ENCODE peak calls at places on chromosomes 4 and X, in eight cellular contexts. C is skeletal muscle cell; O is uterus; Q is neuronal stem cell; G is T follicular helper cell; N is SK-N-MC; K is stimulated activated CD8-positive, alpha-beta memory T cell treated with anti-CD3 and anti-CD28 coated beads, Interleukin-15, amount 100 ng/mL, for 4 hours; Z is psoas muscle. D is an unnamed sample.
A peak's percentile ranks its signal among the peaks of the same experiment; 100 is the strongest.

GRCh38 chr4:1496116-1496642 is 89.9 kb upstream of the NKX1-1 start:
- DNase-seq in C (no peak), O (no peak), Q (no peak), G (no peak), N (no peak), K (no peak), Z (peak; percentile 12), D (no peak)

GRCh38 chr4:2818351-2818939 is 25.2 kb upstream of the ADD1 start:
- DNase-seq in C (no peak), O (no peak), Q (no peak), G (no peak), N (no peak), K (no peak), Z (peak; percentile 53), D (no peak)

GRCh38 chrX:44935172-44935571 is 62.2 kb downstream of the KDM6A start:
- DNase-seq in C (no peak), O (no peak), Q (no peak), G (no peak), N (no peak), K (no peak), Z (no peak), D (no peak)

GRCh38 chr4:64581422-64581821 is 172.2 kb upstream of the TECRL start:
- DNase-seq in C (peak; percentile 27), O (no peak), Q (no peak), G (no peak), N (no peak), K (no peak), Z (no peak), D (no peak)

GRCh38 chrX:112840382-112841113 is at the start of gene AMOT:
- DNase-seq in C (no peak), O (peak; percentile 81), Q (peak; percentile 72), G (peak; percentile 42), N (no peak), K (peak; percentile 32), Z (peak; percentile 84), D (no peak)

GRCh38 chr4:121669163-121669550 is 27.6 kb downstream of the ANXA5 start:
- DNase-seq in C (peak; percentile 65), O (no peak), Q (no peak), G (no peak), N (no peak), K (no peak), Z (no peak), D (no peak)

GRCh38 chrX:100895365-100896075 is 21.4 kb upstream of the NOX1 start:
- DNase-seq in C (no peak), O (no peak), Q (peak; percentile 4), G (no peak), N (no peak), K (no peak), Z (no peak), D (peak; percentile 10)

GRCh38 chr4:537436-538264 is 38.4 kb downstream of the TMEM271 start:
- DNase-seq in C (no peak), O (no peak), Q (no peak), G (no peak), N (no peak), K (no peak), Z (no peak), D (no peak)

GRCh38 chrX:71911023-71911730 is 532 bp downstream of the NHSL2 start:
- DNase-seq in C (no peak), O (peak; percentile 23), Q (peak; percentile 42), G (no peak), N (no peak), K (peak; percentile 0), Z (no peak), D (no peak)

GRCh38 chr4:172547724-172548123 is 620.9 kb upstream of the GALNT7 start:
- DNase-seq in C (no peak), O (no peak), Q (no peak), G (no peak), N (no peak), K (no peak), Z (no peak), D (no peak)

GRCh38 chr4:40940317-40940720 is 190.6 kb downstream of the NSUN7 start:
- DNase-seq in C (peak; percentile 94), O (peak; percentile 65), Q (no peak), G (no peak), N (no peak), K (no peak), Z (peak; percentile 80), D (no peak)

GRCh38 chr4:75848891-75849290 is 53.4 kb downstream of the PPEF2 start:
- DNase-seq in C (no peak), O (no peak), Q (no peak), G (no peak), N (no peak), K (no peak), Z (no peak), D (no peak)

GRCh38 chrX:72110051-72110926 is 21.4 kb downstream of the RTL5 start:
- DNase-seq in C (no peak), O (no peak), Q (no peak), G (no peak), N (no peak), K (no peak), Z (no peak), D (no peak)

GRCh38 chrX:78922754-78923153 is 22.4 kb upstream of the P2RY10 start:
- DNase-seq in C (no peak), O (no peak), Q (no peak), G (no peak), N (no peak), K (no peak), Z (no peak), D (no peak)

GRCh38 chr4:38832624-38833528 is 23.7 kb downstream of the TLR6 start:
- DNase-seq in C (no peak), O (no peak), Q (no peak), G (no peak), N (no peak), K (no peak), Z (no peak), D (no peak)

GRCh38 chr4:87946766-87947165 is 28.7 kb upstream of the SPP1 start:
- DNase-seq in C (no peak), O (no peak), Q (no peak), G (no peak), N (no peak), K (no peak), Z (no peak), D (no peak)

GRCh38 chrX:13752141-13752540 is 17.6 kb downstream of the OFD1 start:
- DNase-seq in C (no peak), O (no peak), Q (no peak), G (no peak), N (no peak), K (no peak), Z (no peak), D (no peak)

GRCh38 chrX:129347291-129347690 is 176.0 kb downstream of the SMARCA1 start:
- DNase-seq in C (no peak), O (no peak), Q (no peak), G (no peak), N (no peak), K (no peak), Z (no peak), D (no peak)

GRCh38 chr4:30837131-30837539 is 117.0 kb downstream of the PCDH7 start:
- DNase-seq in C (no peak), O (no peak), Q (peak; percentile 35), G (no peak), N (no peak), K (no peak), Z (no peak), D (no peak)

GRCh38 chrX:13099121-13099520 is 54.7 kb upstream of the FAM9C start:
- DNase-seq in C (no peak), O (no peak), Q (no peak), G (no peak), N (no peak), K (no peak), Z (no peak), D (no peak)

GRCh38 chr4:138636791-138637190 is 378.8 kb upstream of the NOCT start:
- DNase-seq in C (no peak), O (no peak), Q (no peak), G (no peak), N (no peak), K (no peak), Z (no peak), D (no peak)

GRCh38 chrX:20128678-20129077 is 12.0 kb upstream of the MAP7D2 start:
- DNase-seq in C (no peak), O (no peak), Q (no peak), G (no peak), N (no peak), K (no peak), Z (no peak), D (no peak)

GRCh38 chrX:10634681-10635161 is 14.3 kb upstream of the MID1 start:
- DNase-seq in C (peak; percentile 80), O (peak; percentile 19), Q (no peak), G (no peak), N (no peak), K (no peak), Z (no peak), D (no peak)